ENCODE peak calls at places on chromosomes 1 and 21, in six cellular contexts. M is K562, G is SK-N-SH, I is H1, H is HepG2, C is GM12878. D is an unnamed sample.

GRCh38 chr21:42218836-42219605 is at the start of gene ABCG1:
- DNase-seq in G (peak), M (no peak), H (no peak), C (no peak), I (no peak), D (no peak)

GRCh38 chr1:156893048-156893953 is at the start of gene PEAR1:
- DNase-seq in H (no peak), C (no peak), M (no peak), I (no peak), G (no peak), D (no peak)

GRCh38 chr1:21042920-21043605 is 133.6 kb downstream of the EIF4G3 start:
- DNase-seq in G (no peak), I (no peak), C (no peak), M (no peak), H (no peak), D (no peak)

GRCh38 chr1:50841791-50842387 is 118.2 kb downstream of the FAF1 start:
- DNase-seq in M (no peak), I (no peak), G (no peak), C (no peak), H (peak), D (no peak)

GRCh38 chr1:22225858-22226584 is 83.1 kb upstream of the WNT4 start:
- DNase-seq in M (no peak), C (no peak), I (no peak), G (no peak), H (no peak), D (peak)

GRCh38 chr1:84069236-84069845 is 70.4 kb upstream of the TTLL7 start:
- DNase-seq in M (no peak), G (no peak), H (no peak), C (no peak), I (no peak), D (no peak)

GRCh38 chr1:227428803-227429202 is 110.5 kb upstream of the CDC42BPA start:
- DNase-seq in I (no peak), M (no peak), H (peak), C (no peak), G (no peak), D (no peak)

GRCh38 chr21:45031231-45032191 is 42.9 kb upstream of the ADARB1 start:
- DNase-seq in C (no peak), M (no peak), I (no peak), G (no peak), H (no peak), D (no peak)

GRCh38 chr1:237042892-237043576 is 1.1 kb downstream of the RYR2 start:
- DNase-seq in H (no peak), I (no peak), M (no peak), G (peak), C (no peak), D (no peak)

GRCh38 chr1:18400347-18401102 is 80.2 kb upstream of the KLHDC7A start:
- DNase-seq in H (no peak), M (peak), I (no peak), C (no peak), G (no peak), D (no peak)

GRCh38 chr1:218656301-218657037 is 311.3 kb downstream of the TGFB2 start:
- DNase-seq in H (no peak), G (no peak), M (no peak), I (no peak), C (no peak), D (no peak)

GRCh38 chr1:178088651-178089050 is 5.3 kb upstream of the RASAL2 start:
- DNase-seq in M (no peak), I (no peak), G (no peak), H (no peak), C (no peak), D (no peak)

GRCh38 chr1:235450886-235451457 is 53.3 kb downstream of the B3GALNT2 start:
- DNase-seq in G (no peak), M (peak), I (no peak), H (no peak), C (no peak), D (no peak)

GRCh38 chr1:11769274-11769673 is 7.3 kb downstream of the C1orf167 start:
- DNase-seq in I (no peak), G (no peak), C (no peak), M (no peak), H (no peak), D (no peak)

GRCh38 chr1:42186172-42186571 is 21.6 kb upstream of the GUCA2A start:
- DNase-seq in G (no peak), M (no peak), C (no peak), H (no peak), I (no peak), D (no peak)

GRCh38 chr1:3638027-3638426 is 11.9 kb downstream of the WRAP73 start:
- DNase-seq in H (no peak), M (no peak), C (no peak), G (no peak), I (no peak), D (no peak)

GRCh38 chr1:237045278-237046016 is 3.5 kb downstream of the RYR2 start:
- DNase-seq in H (no peak), M (peak), G (no peak), I (no peak), C (no peak), D (no peak)

GRCh38 chr1:19888112-19888511 is 5.9 kb downstream of the OTUD3 start:
- DNase-seq in C (no peak), I (no peak), G (no peak), H (no peak), M (no peak), D (no peak)

GRCh38 chr1:58884706-58885661 is 101.1 kb upstream of the JUN start:
- DNase-seq in I (no peak), M (peak), C (no peak), G (no peak), H (peak), D (no peak)

GRCh38 chr1:38891753-38892152 is 10.4 kb upstream of the GJA9 start:
- DNase-seq in H (peak), C (no peak), I (peak), G (no peak), M (peak), D (peak)

GRCh38 chr21:19475525-19475924 is 1071.9 kb upstream of the TMPRSS15 start:
- DNase-seq in H (no peak), M (no peak), I (no peak), G (no peak), C (no peak), D (no peak)

GRCh38 chr1:61480273-61480672 is 244.7 kb downstream of the TM2D1 start:
- DNase-seq in G (no peak), M (no peak), I (no peak), C (no peak), H (no peak), D (no peak)

GRCh38 chr1:163170975-163171676 is 31.6 kb downstream of the RGS5 start:
- DNase-seq in M (no peak), C (no peak), H (no peak), I (no peak), G (no peak), D (peak)

GRCh38 chr1:26132128-26132824 is 20.7 kb downstream of the PDIK1L start:
- DNase-seq in M (peak), C (no peak), G (no peak), H (no peak), I (no peak), D (peak)

GRCh38 chr1:7940745-7941436 is at the start of gene TNFRSF9:
- DNase-seq in H (no peak), C (no peak), G (no peak), I (no peak), M (peak), D (peak)

GRCh38 chr1:158930504-158930903 is 848 bp upstream of the PYHIN1 start:
- DNase-seq in H (no peak), C (no peak), M (no peak), G (no peak), I (no peak), D (no peak)

GRCh38 chr1:155192346-155193274 is 15.1 kb downstream of the THBS3 start:
- DNase-seq in C (no peak), I (no peak), M (peak), H (no peak), G (peak), D (no peak)

GRCh38 chr1:21756393-21757089 is 26.4 kb downstream of the USP48 start:
- DNase-seq in H (no peak), C (no peak), I (no peak), M (no peak), G (no peak), D (no peak)

GRCh38 chr21:41755258-41755933 is 11.5 kb downstream of the RIPK4 start:
- DNase-seq in I (no peak), G (no peak), H (no peak), C (no peak), M (no peak), D (no peak)

GRCh38 chr1:163263818-163264217 is 57.9 kb upstream of the NUF2 start:
- DNase-seq in M (no peak), C (no peak), H (no peak), G (no peak), I (no peak), D (no peak)

GRCh38 chr1:3350441-3351261 is 103.8 kb upstream of the ARHGEF16 start:
- DNase-seq in H (peak), M (no peak), I (no peak), C (no peak), G (no peak), D (peak)

DNA sequence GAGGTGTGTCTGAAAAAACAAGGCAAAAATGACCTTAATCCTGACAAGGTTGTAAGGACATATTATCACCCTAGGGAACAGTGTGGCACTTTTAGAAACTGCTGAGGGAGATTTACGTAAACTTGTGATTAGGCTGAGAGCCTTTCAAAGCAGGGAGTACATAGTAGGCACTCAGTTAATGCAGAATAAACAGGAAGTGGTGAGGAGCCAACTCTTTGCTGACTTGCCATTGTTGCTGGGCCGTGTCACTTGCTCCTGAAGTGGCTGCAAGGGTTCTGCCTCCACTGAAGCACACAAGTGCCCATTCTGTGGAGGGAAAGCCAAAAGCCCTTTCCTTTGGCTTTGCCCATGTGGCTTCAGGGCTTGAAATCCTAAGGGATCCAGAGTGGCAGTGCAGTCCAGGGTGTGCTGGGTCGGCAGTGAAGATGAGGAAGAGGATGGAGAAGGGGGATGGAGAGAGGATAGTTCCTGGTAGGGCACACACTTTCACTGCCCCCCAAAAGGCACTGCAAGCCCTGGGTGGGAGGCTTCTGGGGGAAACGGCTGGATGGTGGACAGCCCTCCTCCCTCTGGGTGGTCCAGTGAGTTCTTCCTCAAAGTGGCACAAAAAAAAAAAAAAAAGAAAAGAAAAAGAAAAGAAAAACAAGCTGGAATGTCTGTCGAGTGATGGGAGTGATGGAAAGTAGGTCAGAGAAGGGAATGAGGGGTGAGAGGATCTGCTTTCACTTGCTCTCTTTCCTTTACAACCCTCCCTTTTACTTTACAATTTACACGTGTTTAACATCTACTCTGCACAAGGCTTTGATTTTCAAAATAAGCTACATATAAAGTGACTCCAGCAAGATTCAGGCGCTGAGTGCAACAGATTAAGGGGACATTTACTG is 13.7 kb upstream of the RHEX start:
- DNase-seq in M (no peak), C (no peak), H (no peak), G (no peak), I (no peak), D (no peak)
- TF ChIP-seq CHD2 in M (no peak), C (no peak), H (no peak), G (no peak), I (no peak), D (no peak)

GRCh38 chr1:112673589-112674439 is 645 bp upstream of the MOV10 start:
- DNase-seq in C (no peak), I (no peak), M (peak), G (peak), H (peak), D (peak)
- TF ChIP-seq CHD2 in C (no peak), I (no peak), M (no peak), G (no peak), H (no peak), D (no peak)

DNA sequence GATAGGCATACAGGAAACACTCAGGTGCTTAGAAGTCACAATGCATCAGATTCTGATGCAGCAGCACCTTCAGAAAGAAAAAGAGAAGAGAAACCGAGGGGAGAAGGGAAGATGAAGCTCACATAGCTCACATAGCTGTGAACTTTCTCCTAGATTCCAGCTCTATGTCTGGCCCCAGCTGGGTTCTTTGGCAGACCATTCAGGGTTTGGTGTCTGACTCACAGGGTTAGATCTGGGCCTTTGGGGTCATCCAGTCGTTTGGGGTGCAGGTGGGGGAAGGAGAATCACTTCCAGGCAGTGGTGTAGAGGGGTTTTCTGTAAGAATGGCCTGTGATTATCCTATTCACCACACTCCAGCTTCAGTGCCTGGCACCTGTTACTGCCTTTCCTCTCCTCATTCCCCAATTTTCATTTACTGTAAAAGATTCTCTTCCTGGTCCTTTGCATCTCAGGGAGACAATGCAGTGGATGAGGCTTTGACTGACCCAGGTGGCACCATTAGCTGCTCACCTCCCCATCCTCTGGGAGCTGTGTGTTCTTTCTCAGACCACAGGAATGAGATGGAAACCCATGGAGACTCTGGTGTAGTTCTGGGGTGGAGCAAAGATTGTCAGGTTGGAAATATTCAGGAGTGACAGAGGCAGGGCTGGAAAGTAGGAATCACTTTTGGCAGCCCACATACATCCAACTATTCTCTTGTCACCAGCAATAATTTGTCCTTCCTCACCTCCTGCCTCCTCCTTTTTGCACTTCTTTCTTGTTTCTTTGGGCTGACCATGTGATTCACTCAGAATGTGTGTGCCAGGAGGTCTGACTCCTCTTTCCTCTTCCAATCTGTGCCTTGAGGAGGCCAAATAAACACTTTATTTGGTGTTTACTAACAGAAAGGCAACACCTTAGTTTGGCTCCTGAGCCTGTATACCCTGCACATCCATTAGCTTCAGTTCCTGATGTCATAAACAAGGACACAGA is 103.3 kb downstream of the PAPPA2 start:
- DNase-seq in H (no peak), C (no peak), G (no peak), M (no peak), I (no peak), D (no peak)
- TF ChIP-seq CHD2 in H (no peak), C (no peak), G (no peak), M (no peak), I (no peak), D (no peak)

DNA sequence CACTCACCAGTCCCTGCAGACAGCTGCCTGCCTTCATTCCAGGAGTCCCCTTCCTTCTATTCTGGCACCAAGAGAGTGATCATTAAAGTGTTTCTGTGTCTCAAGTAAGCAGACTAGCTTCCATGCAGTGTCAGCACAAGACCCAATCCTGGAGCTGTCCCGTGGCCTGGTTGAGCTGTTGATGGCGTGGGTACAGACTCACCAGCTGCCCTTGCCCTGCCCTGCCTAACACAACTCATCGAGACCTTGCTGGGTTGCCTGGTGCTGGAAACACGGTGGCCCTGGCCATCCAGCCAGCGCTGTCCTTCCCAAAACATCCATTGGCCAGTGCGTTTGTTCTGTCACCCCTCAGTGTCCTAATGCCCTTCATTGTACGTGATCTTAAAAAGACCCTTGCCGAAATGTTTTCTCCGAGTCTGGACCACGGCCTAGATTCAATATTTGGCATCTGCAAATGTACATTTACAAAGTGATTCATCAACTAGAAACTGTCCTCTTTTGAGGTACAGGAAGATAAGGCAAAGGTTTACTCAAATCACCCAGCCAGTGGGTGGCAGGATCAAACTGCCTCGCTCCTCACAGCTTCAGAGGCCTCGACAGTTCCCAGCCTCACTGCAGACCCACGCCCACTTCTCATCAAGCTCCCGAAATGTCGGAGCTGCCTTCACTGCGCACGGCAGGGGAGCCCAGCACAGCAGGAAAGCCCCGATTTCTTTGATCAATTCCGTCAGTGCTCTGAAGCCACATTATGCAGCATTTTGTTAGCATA is 494.1 kb downstream of the KIF26B start:
- DNase-seq in M (no peak), G (no peak), C (no peak), I (no peak), H (no peak), D (no peak)
- TF ChIP-seq CHD2 in M (no peak), G (no peak), C (no peak), I (no peak), H (no peak), D (no peak)

GRCh38 chr1:229863651-229864545 is 203.1 kb upstream of the GALNT2 start:
- DNase-seq in M (no peak), G (no peak), I (no peak), H (no peak), C (no peak), D (no peak)
- TF ChIP-seq CHD2 in M (no peak), G (no peak), I (no peak), H (no peak), C (no peak), D (no peak)

GRCh38 chr1:17338706-17339493 is 30.9 kb downstream of the PADI4 start:
- DNase-seq in G (no peak), C (no peak), H (no peak), I (no peak), M (peak), D (no peak)

GRCh38 chr1:17333081-17333480 is 25.1 kb downstream of the PADI4 start:
- DNase-seq in M (no peak), C (no peak), H (no peak), I (no peak), G (no peak), D (no peak)

GRCh38 chr1:17339521-17339920 is 31.5 kb downstream of the PADI4 start:
- DNase-seq in M (no peak), C (no peak), G (no peak), I (no peak), H (no peak), D (no peak)

GRCh38 chr1:17340358-17340757 is 31.6 kb upstream of the PADI6 start:
- DNase-seq in C (no peak), M (no peak), G (no peak), H (no peak), I (no peak), D (no peak)

GRCh38 chr1:17335821-17336718 is 28.1 kb downstream of the PADI4 start:
- DNase-seq in I (peak), G (peak), M (peak), C (no peak), H (peak), D (peak)
- TF ChIP-seq CHD2 in I (no peak), G (no peak), M (no peak), C (no peak), H (no peak), D (no peak)

GRCh38 chr1:105072446-105072845 is 1322.7 kb downstream of the AMY1C start:
- DNase-seq in I (no peak), G (no peak), C (no peak), H (no peak), M (no peak), D (no peak)

GRCh38 chr1:105072850-105073249 is 1323.2 kb downstream of the AMY1C start:
- DNase-seq in H (no peak), I (no peak), C (no peak), G (no peak), M (peak), D (no peak)

GRCh38 chr1:105073660-105074059 is 1324.0 kb downstream of the AMY1C start:
- DNase-seq in H (no peak), G (no peak), C (no peak), I (no peak), M (no peak), D (no peak)
- TF ChIP-seq CHD2 in H (no peak), G (no peak), C (no peak), I (no peak), M (no peak), D (no peak)

D was measured in A549.